ENCODE peak calls at places on chromosomes 4 and X, in ten cellular contexts. One of them, this sample, is unnamed.

GRCh38 chrX:25650216-25650615 is 487.9 kb upstream of the MAGEB18 start:
- DNase-seq in astrocyte of the spinal cord: peak; percentile 0
- DNase-seq in upper lobe of left lung: no peak
- DNase-seq in HFFc6: no peak
- DNase-seq in CD4-positive, alpha-beta T cell: no peak
- DNase-seq in activated CD8-positive, alpha-beta T cell treated with anti-CD3 and anti-CD28 coated beads, Interleukin-2, amount 10 ng/mL, durations not matched to agents 7 days and 5 days: no peak
- DNase-seq in NCI-H524 treated with DMSO at 0.1 percent for 48 hours: no peak
- DNase-seq in hepatic stellate cell: no peak
- DNase-seq in HT-29: no peak
- DNase-seq in stimulated activated CD4-positive, alpha-beta T cell treated with anti-CD3 and anti-CD28 coated beads, TNF-alpha, amount 100 ng/mL, for 1 hour: no peak
- DNase-seq in this sample: no peak

GRCh38 chr4:43103048-43103447 is 210.5 kb downstream of the GRXCR1 start:
- DNase-seq in activated CD8-positive, alpha-beta T cell treated with anti-CD3 and anti-CD28 coated beads, Interleukin-2, amount 10 ng/mL, durations not matched to agents 7 days and 5 days: no peak
- DNase-seq in hepatic stellate cell: no peak
- DNase-seq in stimulated activated CD4-positive, alpha-beta T cell treated with anti-CD3 and anti-CD28 coated beads, TNF-alpha, amount 100 ng/mL, for 1 hour: no peak
- DNase-seq in HT-29: no peak
- DNase-seq in astrocyte of the spinal cord: no peak
- DNase-seq in NCI-H524 treated with DMSO at 0.1 percent for 48 hours: no peak
- DNase-seq in HFFc6: no peak
- DNase-seq in CD4-positive, alpha-beta T cell: no peak
- DNase-seq in upper lobe of left lung: no peak
- DNase-seq in this sample: no peak

GRCh38 chrX:118884552-118885138 is 61.0 kb downstream of the ZCCHC12 start:
- DNase-seq in activated CD8-positive, alpha-beta T cell treated with anti-CD3 and anti-CD28 coated beads, Interleukin-2, amount 10 ng/mL, durations not matched to agents 7 days and 5 days: no peak
- DNase-seq in HFFc6: no peak
- DNase-seq in upper lobe of left lung: no peak
- DNase-seq in stimulated activated CD4-positive, alpha-beta T cell treated with anti-CD3 and anti-CD28 coated beads, TNF-alpha, amount 100 ng/mL, for 1 hour: no peak
- DNase-seq in NCI-H524 treated with DMSO at 0.1 percent for 48 hours: no peak
- DNase-seq in CD4-positive, alpha-beta T cell: no peak
- DNase-seq in astrocyte of the spinal cord: no peak
- DNase-seq in HT-29: no peak
- DNase-seq in hepatic stellate cell: no peak
- DNase-seq in this sample: no peak

GRCh38 chr4:82500830-82501229 is 61.0 kb downstream of the TMEM150C start:
- DNase-seq in activated CD8-positive, alpha-beta T cell treated with anti-CD3 and anti-CD28 coated beads, Interleukin-2, amount 10 ng/mL, durations not matched to agents 7 days and 5 days: no peak
- DNase-seq in HT-29: no peak
- DNase-seq in HFFc6: no peak
- DNase-seq in CD4-positive, alpha-beta T cell: no peak
- DNase-seq in hepatic stellate cell: no peak
- DNase-seq in NCI-H524 treated with DMSO at 0.1 percent for 48 hours: peak; percentile 18
- DNase-seq in stimulated activated CD4-positive, alpha-beta T cell treated with anti-CD3 and anti-CD28 coated beads, TNF-alpha, amount 100 ng/mL, for 1 hour: no peak
- DNase-seq in upper lobe of left lung: no peak
- DNase-seq in astrocyte of the spinal cord: no peak
- DNase-seq in this sample: no peak

GRCh38 chrX:39675619-39676018 is 422.1 kb downstream of the BCOR start:
- DNase-seq in HT-29: no peak
- DNase-seq in HFFc6: no peak
- DNase-seq in stimulated activated CD4-positive, alpha-beta T cell treated with anti-CD3 and anti-CD28 coated beads, TNF-alpha, amount 100 ng/mL, for 1 hour: no peak
- DNase-seq in CD4-positive, alpha-beta T cell: no peak
- DNase-seq in activated CD8-positive, alpha-beta T cell treated with anti-CD3 and anti-CD28 coated beads, Interleukin-2, amount 10 ng/mL, durations not matched to agents 7 days and 5 days: no peak
- DNase-seq in hepatic stellate cell: no peak
- DNase-seq in upper lobe of left lung: no peak
- DNase-seq in astrocyte of the spinal cord: no peak
- DNase-seq in NCI-H524 treated with DMSO at 0.1 percent for 48 hours: no peak
- DNase-seq in this sample: no peak

GRCh38 chr4:26525751-26526150 is 35.5 kb upstream of the CCKAR start:
- DNase-seq in astrocyte of the spinal cord: peak; percentile 27
- DNase-seq in stimulated activated CD4-positive, alpha-beta T cell treated with anti-CD3 and anti-CD28 coated beads, TNF-alpha, amount 100 ng/mL, for 1 hour: no peak
- DNase-seq in upper lobe of left lung: no peak
- DNase-seq in NCI-H524 treated with DMSO at 0.1 percent for 48 hours: no peak
- DNase-seq in activated CD8-positive, alpha-beta T cell treated with anti-CD3 and anti-CD28 coated beads, Interleukin-2, amount 10 ng/mL, durations not matched to agents 7 days and 5 days: no peak
- DNase-seq in CD4-positive, alpha-beta T cell: no peak
- DNase-seq in hepatic stellate cell: no peak
- DNase-seq in HFFc6: no peak
- DNase-seq in HT-29: no peak
- DNase-seq in this sample: no peak

GRCh38 chr4:86948276-86948675 is 13.5 kb downstream of the AFF1 start:
- DNase-seq in astrocyte of the spinal cord: no peak
- DNase-seq in hepatic stellate cell: no peak
- DNase-seq in HT-29: no peak
- DNase-seq in activated CD8-positive, alpha-beta T cell treated with anti-CD3 and anti-CD28 coated beads, Interleukin-2, amount 10 ng/mL, durations not matched to agents 7 days and 5 days: no peak
- DNase-seq in NCI-H524 treated with DMSO at 0.1 percent for 48 hours: no peak
- DNase-seq in upper lobe of left lung: no peak
- DNase-seq in stimulated activated CD4-positive, alpha-beta T cell treated with anti-CD3 and anti-CD28 coated beads, TNF-alpha, amount 100 ng/mL, for 1 hour: no peak
- DNase-seq in CD4-positive, alpha-beta T cell: no peak
- DNase-seq in HFFc6: no peak
- DNase-seq in this sample: no peak

GRCh38 chr4:147582386-147583077 is 34.7 kb upstream of the TMEM184C start:
- DNase-seq in upper lobe of left lung: no peak
- DNase-seq in NCI-H524 treated with DMSO at 0.1 percent for 48 hours: no peak
- DNase-seq in CD4-positive, alpha-beta T cell: no peak
- DNase-seq in hepatic stellate cell: no peak
- DNase-seq in activated CD8-positive, alpha-beta T cell treated with anti-CD3 and anti-CD28 coated beads, Interleukin-2, amount 10 ng/mL, durations not matched to agents 7 days and 5 days: no peak
- DNase-seq in astrocyte of the spinal cord: no peak
- DNase-seq in HFFc6: no peak
- DNase-seq in HT-29: peak; percentile 16
- DNase-seq in stimulated activated CD4-positive, alpha-beta T cell treated with anti-CD3 and anti-CD28 coated beads, TNF-alpha, amount 100 ng/mL, for 1 hour: no peak
- DNase-seq in this sample: peak; percentile 8

GRCh38 chr4:91958651-91959050 is 345.1 kb upstream of the GRID2 start:
- DNase-seq in CD4-positive, alpha-beta T cell: no peak
- DNase-seq in NCI-H524 treated with DMSO at 0.1 percent for 48 hours: no peak
- DNase-seq in HT-29: no peak
- DNase-seq in stimulated activated CD4-positive, alpha-beta T cell treated with anti-CD3 and anti-CD28 coated beads, TNF-alpha, amount 100 ng/mL, for 1 hour: no peak
- DNase-seq in hepatic stellate cell: no peak
- DNase-seq in HFFc6: no peak
- DNase-seq in upper lobe of left lung: no peak
- DNase-seq in astrocyte of the spinal cord: peak; percentile 38
- DNase-seq in activated CD8-positive, alpha-beta T cell treated with anti-CD3 and anti-CD28 coated beads, Interleukin-2, amount 10 ng/mL, durations not matched to agents 7 days and 5 days: no peak
- DNase-seq in this sample: no peak

GRCh38 chr4:22741744-22742143 is 49.0 kb downstream of the GBA3 start:
- DNase-seq in stimulated activated CD4-positive, alpha-beta T cell treated with anti-CD3 and anti-CD28 coated beads, TNF-alpha, amount 100 ng/mL, for 1 hour: no peak
- DNase-seq in CD4-positive, alpha-beta T cell: no peak
- DNase-seq in upper lobe of left lung: no peak
- DNase-seq in HFFc6: no peak
- DNase-seq in astrocyte of the spinal cord: no peak
- DNase-seq in NCI-H524 treated with DMSO at 0.1 percent for 48 hours: no peak
- DNase-seq in HT-29: no peak
- DNase-seq in activated CD8-positive, alpha-beta T cell treated with anti-CD3 and anti-CD28 coated beads, Interleukin-2, amount 10 ng/mL, durations not matched to agents 7 days and 5 days: no peak
- DNase-seq in hepatic stellate cell: no peak
- DNase-seq in this sample: no peak

GRCh38 chrX:120534413-120535205 is 26.2 kb downstream of the CUL4B start:
- DNase-seq in activated CD8-positive, alpha-beta T cell treated with anti-CD3 and anti-CD28 coated beads, Interleukin-2, amount 10 ng/mL, durations not matched to agents 7 days and 5 days: no peak
- DNase-seq in HFFc6: no peak
- DNase-seq in hepatic stellate cell: no peak
- DNase-seq in upper lobe of left lung: no peak
- DNase-seq in HT-29: no peak
- DNase-seq in astrocyte of the spinal cord: no peak
- DNase-seq in NCI-H524 treated with DMSO at 0.1 percent for 48 hours: no peak
- DNase-seq in stimulated activated CD4-positive, alpha-beta T cell treated with anti-CD3 and anti-CD28 coated beads, TNF-alpha, amount 100 ng/mL, for 1 hour: no peak
- DNase-seq in CD4-positive, alpha-beta T cell: no peak
- DNase-seq in this sample: no peak

GRCh38 chr4:142781114-142781513 is 65.0 kb downstream of the INPP4B start:
- DNase-seq in NCI-H524 treated with DMSO at 0.1 percent for 48 hours: no peak
- DNase-seq in astrocyte of the spinal cord: no peak
- DNase-seq in upper lobe of left lung: no peak
- DNase-seq in HT-29: no peak
- DNase-seq in HFFc6: no peak
- DNase-seq in CD4-positive, alpha-beta T cell: no peak
- DNase-seq in hepatic stellate cell: no peak
- DNase-seq in activated CD8-positive, alpha-beta T cell treated with anti-CD3 and anti-CD28 coated beads, Interleukin-2, amount 10 ng/mL, durations not matched to agents 7 days and 5 days: no peak
- DNase-seq in stimulated activated CD4-positive, alpha-beta T cell treated with anti-CD3 and anti-CD28 coated beads, TNF-alpha, amount 100 ng/mL, for 1 hour: no peak
- DNase-seq in this sample: no peak

GRCh38 chr4:55588160-55588559 is 3.9 kb downstream of the PDCL2 start:
- DNase-seq in astrocyte of the spinal cord: no peak
- DNase-seq in NCI-H524 treated with DMSO at 0.1 percent for 48 hours: no peak
- DNase-seq in upper lobe of left lung: no peak
- DNase-seq in HT-29: no peak
- DNase-seq in hepatic stellate cell: no peak
- DNase-seq in stimulated activated CD4-positive, alpha-beta T cell treated with anti-CD3 and anti-CD28 coated beads, TNF-alpha, amount 100 ng/mL, for 1 hour: no peak
- DNase-seq in CD4-positive, alpha-beta T cell: no peak
- DNase-seq in HFFc6: no peak
- DNase-seq in activated CD8-positive, alpha-beta T cell treated with anti-CD3 and anti-CD28 coated beads, Interleukin-2, amount 10 ng/mL, durations not matched to agents 7 days and 5 days: no peak
- DNase-seq in this sample: no peak

GRCh38 chrX:97267916-97268680 is 384.4 kb downstream of the RPA4 start:
- DNase-seq in CD4-positive, alpha-beta T cell: no peak
- DNase-seq in activated CD8-positive, alpha-beta T cell treated with anti-CD3 and anti-CD28 coated beads, Interleukin-2, amount 10 ng/mL, durations not matched to agents 7 days and 5 days: no peak
- DNase-seq in HT-29: no peak
- DNase-seq in hepatic stellate cell: no peak
- DNase-seq in HFFc6: no peak
- DNase-seq in stimulated activated CD4-positive, alpha-beta T cell treated with anti-CD3 and anti-CD28 coated beads, TNF-alpha, amount 100 ng/mL, for 1 hour: no peak
- DNase-seq in astrocyte of the spinal cord: peak; percentile 29
- DNase-seq in NCI-H524 treated with DMSO at 0.1 percent for 48 hours: no peak
- DNase-seq in upper lobe of left lung: no peak
- DNase-seq in this sample: peak; percentile 31

GRCh38 chrX:68571292-68572256 is 72.7 kb downstream of the YIPF6 start:
- DNase-seq in CD4-positive, alpha-beta T cell: no peak
- DNase-seq in NCI-H524 treated with DMSO at 0.1 percent for 48 hours: no peak
- DNase-seq in hepatic stellate cell: peak; percentile 22
- DNase-seq in stimulated activated CD4-positive, alpha-beta T cell treated with anti-CD3 and anti-CD28 coated beads, TNF-alpha, amount 100 ng/mL, for 1 hour: no peak
- DNase-seq in astrocyte of the spinal cord: peak; percentile 69
- DNase-seq in upper lobe of left lung: no peak
- DNase-seq in HFFc6: peak; percentile 75
- DNase-seq in activated CD8-positive, alpha-beta T cell treated with anti-CD3 and anti-CD28 coated beads, Interleukin-2, amount 10 ng/mL, durations not matched to agents 7 days and 5 days: no peak
- DNase-seq in HT-29: peak; percentile 46
- DNase-seq in this sample: no peak

GRCh38 chr4:127685292-127685691 is 44.9 kb upstream of the SLC25A31 start:
- DNase-seq in activated CD8-positive, alpha-beta T cell treated with anti-CD3 and anti-CD28 coated beads, Interleukin-2, amount 10 ng/mL, durations not matched to agents 7 days and 5 days: no peak
- DNase-seq in astrocyte of the spinal cord: peak; percentile 23
- DNase-seq in hepatic stellate cell: no peak
- DNase-seq in NCI-H524 treated with DMSO at 0.1 percent for 48 hours: no peak
- DNase-seq in HT-29: no peak
- DNase-seq in upper lobe of left lung: no peak
- DNase-seq in HFFc6: peak; percentile 34
- DNase-seq in CD4-positive, alpha-beta T cell: no peak
- DNase-seq in stimulated activated CD4-positive, alpha-beta T cell treated with anti-CD3 and anti-CD28 coated beads, TNF-alpha, amount 100 ng/mL, for 1 hour: no peak
- DNase-seq in this sample: peak; percentile 51

GRCh38 chrX:9859711-9860555 is 73.7 kb downstream of the SHROOM2 start:
- DNase-seq in HFFc6: peak; percentile 21
- DNase-seq in hepatic stellate cell: peak; percentile 57
- DNase-seq in astrocyte of the spinal cord: peak; percentile 61
- DNase-seq in NCI-H524 treated with DMSO at 0.1 percent for 48 hours: no peak
- DNase-seq in activated CD8-positive, alpha-beta T cell treated with anti-CD3 and anti-CD28 coated beads, Interleukin-2, amount 10 ng/mL, durations not matched to agents 7 days and 5 days: no peak
- DNase-seq in CD4-positive, alpha-beta T cell: no peak
- DNase-seq in upper lobe of left lung: no peak
- DNase-seq in stimulated activated CD4-positive, alpha-beta T cell treated with anti-CD3 and anti-CD28 coated beads, TNF-alpha, amount 100 ng/mL, for 1 hour: no peak
- DNase-seq in HT-29: no peak
- DNase-seq in this sample: no peak

GRCh38 chr4:143335979-143336827 is 473 bp upstream of the GAB1 start:
- DNase-seq in astrocyte of the spinal cord: peak; percentile 94
- DNase-seq in CD4-positive, alpha-beta T cell: no peak
- DNase-seq in HFFc6: peak; percentile 82
- DNase-seq in stimulated activated CD4-positive, alpha-beta T cell treated with anti-CD3 and anti-CD28 coated beads, TNF-alpha, amount 100 ng/mL, for 1 hour: no peak
- DNase-seq in upper lobe of left lung: peak; percentile 91
- DNase-seq in HT-29: peak; percentile 82
- DNase-seq in hepatic stellate cell: peak; percentile 82
- DNase-seq in NCI-H524 treated with DMSO at 0.1 percent for 48 hours: peak; percentile 21
- DNase-seq in activated CD8-positive, alpha-beta T cell treated with anti-CD3 and anti-CD28 coated beads, Interleukin-2, amount 10 ng/mL, durations not matched to agents 7 days and 5 days: peak; percentile 24
- DNase-seq in this sample: peak; percentile 87

GRCh38 chrX:113868169-113868568 is 715.7 kb upstream of the HTR2C start:
- DNase-seq in stimulated activated CD4-positive, alpha-beta T cell treated with anti-CD3 and anti-CD28 coated beads, TNF-alpha, amount 100 ng/mL, for 1 hour: no peak
- DNase-seq in CD4-positive, alpha-beta T cell: no peak
- DNase-seq in NCI-H524 treated with DMSO at 0.1 percent for 48 hours: no peak
- DNase-seq in hepatic stellate cell: no peak
- DNase-seq in astrocyte of the spinal cord: no peak
- DNase-seq in upper lobe of left lung: no peak
- DNase-seq in activated CD8-positive, alpha-beta T cell treated with anti-CD3 and anti-CD28 coated beads, Interleukin-2, amount 10 ng/mL, durations not matched to agents 7 days and 5 days: no peak
- DNase-seq in HT-29: no peak
- DNase-seq in HFFc6: no peak
- DNase-seq in this sample: no peak

GRCh38 chrX:135340827-135341226 is 31.5 kb downstream of the ETDC start:
- DNase-seq in activated CD8-positive, alpha-beta T cell treated with anti-CD3 and anti-CD28 coated beads, Interleukin-2, amount 10 ng/mL, durations not matched to agents 7 days and 5 days: no peak
- DNase-seq in hepatic stellate cell: peak; percentile 11
- DNase-seq in HFFc6: peak; percentile 60
- DNase-seq in HT-29: no peak
- DNase-seq in CD4-positive, alpha-beta T cell: no peak
- DNase-seq in NCI-H524 treated with DMSO at 0.1 percent for 48 hours: peak; percentile 77
- DNase-seq in astrocyte of the spinal cord: peak; percentile 28
- DNase-seq in upper lobe of left lung: no peak
- DNase-seq in stimulated activated CD4-positive, alpha-beta T cell treated with anti-CD3 and anti-CD28 coated beads, TNF-alpha, amount 100 ng/mL, for 1 hour: no peak
- DNase-seq in this sample: no peak

GRCh38 chr4:10729366-10729765 is 44.8 kb upstream of the CLNK start:
- DNase-seq in activated CD8-positive, alpha-beta T cell treated with anti-CD3 and anti-CD28 coated beads, Interleukin-2, amount 10 ng/mL, durations not matched to agents 7 days and 5 days: no peak
- DNase-seq in hepatic stellate cell: no peak
- DNase-seq in CD4-positive, alpha-beta T cell: no peak
- DNase-seq in HFFc6: no peak
- DNase-seq in NCI-H524 treated with DMSO at 0.1 percent for 48 hours: no peak
- DNase-seq in stimulated activated CD4-positive, alpha-beta T cell treated with anti-CD3 and anti-CD28 coated beads, TNF-alpha, amount 100 ng/mL, for 1 hour: no peak
- DNase-seq in astrocyte of the spinal cord: no peak
- DNase-seq in upper lobe of left lung: no peak
- DNase-seq in HT-29: no peak
- DNase-seq in this sample: no peak

This sample was measured in lung microvascular endothelial cell.